ENCODE peak calls at places on chromosomes 6 and 20, in four cellular contexts. M is vagina, O is IMR-90, L is heart right ventricle. Z is an unnamed sample.

GRCh38 chr20:13996265-13996664 is 949 bp downstream of the MACROD2 start:
- DNase-seq in M (no peak), O (no peak), L (no peak), Z (no peak)

GRCh38 chr6:108755257-108756240 is 92.7 kb upstream of the ARMC2 start:
- DNase-seq in M (peak), O (peak), L (no peak), Z (no peak)

GRCh38 chr20:10671850-10672578 is 1.8 kb downstream of the JAG1 start:
- DNase-seq in M (no peak), O (peak), L (peak), Z (peak)

GRCh38 chr20:19396466-19397081 is 184.1 kb downstream of the SLC24A3 start:
- DNase-seq in M (no peak), O (no peak), L (no peak), Z (no peak)

GRCh38 chr20:48460681-48461080 is 367.1 kb downstream of the PREX1 start:
- DNase-seq in M (no peak), O (no peak), L (no peak), Z (no peak)

GRCh38 chr6:84825461-84825860 is 61.1 kb upstream of the TBX18 start:
- DNase-seq in M (no peak), O (no peak), L (no peak), Z (no peak)

GRCh38 chr6:33392168-33392947 is 735 bp downstream of the KIFC1 start:
- DNase-seq in M (no peak), O (peak), L (no peak), Z (no peak)

GRCh38 chr6:52649521-52649920 is 21.4 kb upstream of the TMEM14A start:
- DNase-seq in M (no peak), O (peak), L (no peak), Z (no peak)

GRCh38 chr20:58117944-58118343 is 110.5 kb downstream of the ANKRD60 start:
- DNase-seq in M (no peak), O (no peak), L (no peak), Z (no peak)

GRCh38 chr6:30730611-30731435 is 10.7 kb downstream of the TUBB start:
- DNase-seq in M (no peak), O (peak), L (peak), Z (peak)

GRCh38 chr20:58113706-58114105 is 114.7 kb downstream of the ANKRD60 start:
- DNase-seq in M (peak), O (no peak), L (no peak), Z (no peak)

GRCh38 chr6:30555428-30556005 is 772 bp downstream of the GNL1 start:
- DNase-seq in M (peak), O (peak), L (peak), Z (peak)

GRCh38 chr20:51594999-51595532 is 52.5 kb upstream of the NFATC2 start:
- DNase-seq in M (peak), O (peak), L (peak), Z (peak)

GRCh38 chr20:31603822-31604566 is 1.1 kb upstream of the ID1 start:
- DNase-seq in M (peak), O (peak), L (peak), Z (peak)

GRCh38 chr6:158565122-158565429 is 5.2 kb downstream of the TMEM181 start:
- DNase-seq in M (no peak), O (no peak), L (no peak), Z (no peak)

GRCh38 chr6:63533952-63534351 is 38.3 kb upstream of the LOC128125822 start:
- DNase-seq in M (no peak), O (no peak), L (no peak), Z (no peak)

GRCh38 chr6:3607171-3607570 is 144.3 kb downstream of the PXDC1 start:
- DNase-seq in M (peak), O (no peak), L (no peak), Z (no peak)

GRCh38 chr6:15425947-15426346 is 180.1 kb downstream of the JARID2 start:
- DNase-seq in M (no peak), O (no peak), L (no peak), Z (no peak)

GRCh38 chr6:114033606-114034005 is 62.7 kb upstream of the HDAC2 start:
- DNase-seq in M (no peak), O (no peak), L (no peak), Z (no peak)

GRCh38 chr20:17172826-17173420 is 53.9 kb upstream of the PCSK2 start:
- DNase-seq in M (no peak), O (no peak), L (no peak), Z (no peak)

GRCh38 chr6:100432136-100432535 is 32.6 kb downstream of the SIM1 start:
- DNase-seq in M (no peak), O (no peak), L (no peak), Z (no peak)

GRCh38 chr6:88142299-88142668 is 23.9 kb downstream of the CNR1 start:
- DNase-seq in M (no peak), O (no peak), L (no peak), Z (no peak)

GRCh38 chr6:11535801-11536230 is 1.7 kb upstream of the TMEM170B start:
- DNase-seq in M (no peak), O (peak), L (no peak), Z (no peak)

GRCh38 chr6:111011360-111012142 is 29.7 kb downstream of the RPF2 start:
- DNase-seq in M (no peak), O (peak), L (no peak), Z (no peak)

GRCh38 chr6:130927305-130927704 is 100.1 kb downstream of the SMLR1 start:
- DNase-seq in M (no peak), O (no peak), L (no peak), Z (no peak)

GRCh38 chr6:70575899-70576298 is 9.2 kb downstream of the SDHAF4 start:
- DNase-seq in M (no peak), O (no peak), L (no peak), Z (no peak)

GRCh38 chr6:134026597-134026996 is 25.8 kb downstream of the SLC2A12 start:
- DNase-seq in M (no peak), O (peak), L (no peak), Z (no peak)

GRCh38 chr20:25016471-25016870 is 23.9 kb upstream of the APMAP start:
- DNase-seq in M (no peak), O (no peak), L (no peak), Z (peak)

GRCh38 chr6:996271-996852 is 303.4 kb upstream of the EXOC2 start:
- DNase-seq in M (no peak), O (no peak), L (no peak), Z (no peak)

GRCh38 chr6:11785449-11785951 is 6.9 kb upstream of the ADTRP start:
- DNase-seq in M (no peak), O (no peak), L (no peak), Z (no peak)

GRCh38 chr6:71056656-71057055 is 99.8 kb upstream of the B3GAT2 start:
- DNase-seq in M (no peak), O (no peak), L (no peak), Z (no peak)

GRCh38 chr20:62305149-62305764 is 2.5 kb downstream of the ADRM1 start:
- DNase-seq in M (no peak), O (no peak), L (no peak), Z (no peak)

GRCh38 chr20:62305765-62306431 is 3.1 kb downstream of the ADRM1 start:
- DNase-seq in M (no peak), O (no peak), L (peak), Z (no peak)

GRCh38 chr20:62303049-62303326 is 191 bp downstream of the ADRM1 start:
- DNase-seq in M (no peak), O (no peak), L (no peak), Z (no peak)

GRCh38 chr20:62303327-62304226 is 780 bp downstream of the ADRM1 start:
- DNase-seq in M (no peak), O (no peak), L (no peak), Z (no peak)

DNA sequence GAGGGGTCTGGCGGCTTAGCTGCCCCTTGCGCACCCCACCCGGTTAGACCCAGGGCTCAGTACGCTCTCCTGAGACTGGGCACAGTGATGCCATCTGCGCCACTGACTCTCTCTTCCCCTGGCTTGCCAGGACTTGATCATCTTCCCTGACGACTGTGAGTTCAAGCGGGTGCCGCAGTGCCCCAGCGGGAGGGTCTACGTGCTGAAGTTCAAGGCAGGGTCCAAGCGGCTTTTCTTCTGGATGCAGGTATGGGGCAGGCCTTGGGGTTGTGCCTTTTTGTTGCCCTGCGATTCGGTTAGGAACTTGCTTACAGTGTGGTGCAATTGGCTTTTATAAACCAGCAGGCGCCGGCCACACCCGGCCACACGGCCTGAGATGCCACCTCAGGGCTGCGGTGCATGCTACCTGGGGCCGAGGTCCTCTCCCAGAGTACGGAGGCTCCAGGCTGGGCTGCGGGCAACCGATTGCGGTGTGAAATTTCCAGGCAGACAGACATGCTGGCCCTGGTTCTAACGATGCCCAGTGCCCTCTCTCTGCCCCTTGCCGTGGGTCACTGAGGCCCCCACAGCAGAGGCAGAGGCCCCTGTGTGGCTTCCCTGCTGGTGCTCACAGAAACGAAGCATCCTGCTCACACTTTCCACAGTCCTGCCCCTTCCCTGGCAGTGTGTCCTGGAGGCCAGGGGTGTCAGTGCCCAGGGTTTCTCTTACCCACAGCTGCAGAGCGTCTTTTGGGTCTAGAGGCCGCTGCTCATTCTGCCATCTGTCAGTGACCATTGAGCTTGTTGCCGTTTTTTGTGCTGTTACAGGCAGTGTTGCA is 1.7 kb downstream of the ADRM1 start:
- DNase-seq in M (no peak), O (no peak), L (no peak), Z (no peak)
- H3K4me3 ChIP-seq in M (peak), O (peak), L (peak), Z (peak)

DNA sequence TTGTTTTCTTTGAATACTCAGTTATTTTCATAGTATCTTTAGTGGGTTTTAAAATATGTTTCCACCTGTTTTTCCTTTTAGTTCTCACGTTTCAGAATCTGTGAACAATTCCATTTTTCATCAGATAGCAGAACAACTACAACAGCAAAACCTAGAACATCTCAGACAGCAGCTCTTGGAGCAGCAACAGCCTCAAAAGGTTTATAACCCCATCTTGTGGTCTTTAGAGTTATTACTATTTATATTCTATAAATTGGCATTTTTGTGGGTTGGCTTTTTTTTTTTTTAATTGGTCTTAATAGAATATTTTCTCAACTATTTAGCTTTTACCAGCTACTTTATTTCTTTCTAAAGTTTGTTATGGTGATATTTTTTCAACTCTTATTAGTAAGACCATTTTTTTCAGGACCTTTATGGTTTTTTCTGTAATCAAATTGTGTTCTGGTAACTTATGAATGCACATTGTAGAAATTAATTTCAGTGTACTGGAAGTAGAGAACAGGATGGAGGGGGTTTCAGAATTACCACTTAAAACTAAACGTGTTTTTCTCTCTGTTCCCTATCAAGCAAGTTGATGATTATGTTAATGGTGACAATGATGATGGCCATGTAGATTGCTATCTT is 72.2 kb downstream of the SCAF8 start:
- DNase-seq in M (no peak), O (peak), L (no peak), Z (no peak)
- TF ChIP-seq CTCF in M (peak), O (peak), L (peak), Z (peak)

GRCh38 chr6:10080561-10080960 is 334.3 kb downstream of the TFAP2A start:
- DNase-seq in M (no peak), O (no peak), L (no peak), Z (no peak)
- H3K27ac ChIP-seq in M (no peak), O (no peak), L (no peak), Z (no peak)

DNA sequence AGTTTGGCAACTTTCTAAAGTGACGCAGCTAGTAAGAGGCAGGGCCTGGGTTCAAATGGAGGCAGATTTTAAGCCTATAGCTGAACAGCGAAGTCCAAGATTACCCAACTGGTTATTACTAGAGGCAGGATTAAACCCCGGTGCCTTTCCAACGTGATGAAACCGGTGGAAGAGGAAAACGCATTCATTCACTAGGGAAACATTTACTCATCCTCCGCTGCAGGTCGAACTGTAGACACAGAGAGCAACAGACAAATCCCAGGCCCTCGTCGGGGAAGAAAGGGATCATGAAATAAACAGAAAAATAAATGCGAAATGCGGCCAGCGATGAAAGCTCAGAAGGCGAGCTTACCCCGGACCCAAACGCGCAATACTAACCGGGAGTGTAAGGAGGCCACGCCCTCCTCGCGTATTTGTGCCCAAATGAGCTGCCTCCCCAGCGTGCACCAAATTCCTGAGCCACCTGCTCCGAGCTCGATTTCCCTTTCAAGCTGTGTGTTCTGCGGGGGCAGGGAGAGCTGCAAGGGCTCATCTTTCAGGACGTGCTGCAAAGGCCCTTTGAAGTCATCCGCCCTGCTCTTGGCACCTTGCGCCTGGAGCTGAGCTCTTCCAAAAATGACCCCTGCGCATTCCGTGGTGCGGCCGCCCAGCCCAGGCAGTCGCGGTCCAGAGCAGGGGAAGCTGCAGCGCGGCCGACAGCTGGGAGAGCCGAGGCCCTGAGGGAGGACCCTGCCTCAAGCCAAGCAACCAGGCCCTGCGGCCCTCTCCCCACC is 46.9 kb downstream of the PDYN start:
- DNase-seq in M (no peak), O (peak), L (peak), Z (no peak)
- H3K4me3 ChIP-seq in M (peak), O (no peak), L (peak), Z (peak)

DNA sequence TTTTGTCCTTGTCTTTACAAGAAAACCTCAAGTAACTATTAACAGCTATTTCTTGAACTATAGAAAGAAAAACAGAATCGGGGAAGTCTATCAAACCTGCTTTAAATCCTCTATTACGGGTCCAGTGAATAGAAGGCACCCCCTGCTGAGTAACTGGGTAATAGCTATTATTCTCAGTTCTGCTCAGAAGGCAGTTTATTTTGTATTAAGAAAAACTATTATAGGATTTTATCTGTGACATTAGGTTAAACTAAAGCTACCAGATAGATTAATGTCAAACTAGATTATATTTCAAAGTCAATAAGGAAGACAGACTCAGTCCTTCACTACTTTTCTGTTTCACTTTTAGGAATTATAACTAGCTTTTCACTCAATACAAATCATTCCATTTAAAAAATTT is 93.7 kb downstream of the DST start:
- DNase-seq in M (no peak), O (no peak), L (no peak), Z (no peak)
- TF ChIP-seq CTCF in M (peak), O (peak), L (no peak), Z (peak)

GRCh38 chr20:49948178-49948577 is 12.0 kb downstream of the RNF114 start:
- DNase-seq in M (no peak), O (peak), L (no peak), Z (no peak)

GRCh38 chr20:49951160-49951559 is 15.0 kb downstream of the RNF114 start:
- DNase-seq in M (no peak), O (peak), L (no peak), Z (no peak)

GRCh38 chr20:49945701-49946477 is 9.7 kb downstream of the RNF114 start:
- DNase-seq in M (no peak), O (no peak), L (no peak), Z (no peak)

GRCh38 chr20:49945306-49945700 is 9.1 kb downstream of the RNF114 start:
- DNase-seq in M (no peak), O (no peak), L (no peak), Z (no peak)

GRCh38 chr20:49948809-49949507 is 12.8 kb downstream of the RNF114 start:
- DNase-seq in M (no peak), O (peak), L (no peak), Z (no peak)
- H3K27ac ChIP-seq in M (no peak), O (peak), L (no peak), Z (no peak)

DNA sequence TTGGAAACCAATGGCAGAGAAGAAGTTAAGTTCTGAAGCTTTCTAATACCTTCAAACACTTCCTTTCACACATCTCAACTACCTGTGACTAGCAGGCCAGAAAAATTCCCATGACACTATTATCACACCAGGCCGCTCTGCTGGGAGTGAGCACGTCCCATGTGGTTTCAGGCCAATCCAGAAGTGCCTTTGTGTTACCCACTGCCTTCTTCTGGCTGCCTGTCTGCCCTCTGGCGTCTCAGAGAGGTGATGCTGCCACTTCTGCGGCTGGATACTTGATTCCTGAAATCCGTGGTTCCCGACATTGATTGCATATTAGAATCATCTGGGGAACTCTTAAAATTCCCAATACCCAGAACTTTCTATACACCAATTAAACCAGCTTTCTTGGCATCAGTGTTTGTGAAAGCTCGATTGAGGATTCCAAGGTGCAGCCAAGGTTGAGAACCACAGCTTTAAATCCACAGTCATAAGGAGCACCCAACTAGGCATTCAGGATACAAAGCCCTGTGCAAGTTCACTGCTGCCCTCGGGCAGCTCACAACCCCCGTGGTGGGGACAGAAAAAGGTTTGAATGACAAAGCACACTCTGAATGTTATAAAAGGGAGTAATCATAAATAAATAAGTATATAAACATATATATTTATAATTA is 65.6 kb downstream of the STMND1 start:
- DNase-seq in M (no peak), O (peak), L (peak), Z (no peak)
- H3K4me3 ChIP-seq in M (no peak), O (no peak), L (no peak), Z (no peak)

GRCh38 chr20:54920491-54920890 is 445.1 kb downstream of the DOK5 start:
- DNase-seq in M (no peak), O (no peak), L (no peak), Z (no peak)

GRCh38 chr20:54922636-54923035 is 447.2 kb downstream of the DOK5 start:
- DNase-seq in M (no peak), O (no peak), L (no peak), Z (no peak)

DNA sequence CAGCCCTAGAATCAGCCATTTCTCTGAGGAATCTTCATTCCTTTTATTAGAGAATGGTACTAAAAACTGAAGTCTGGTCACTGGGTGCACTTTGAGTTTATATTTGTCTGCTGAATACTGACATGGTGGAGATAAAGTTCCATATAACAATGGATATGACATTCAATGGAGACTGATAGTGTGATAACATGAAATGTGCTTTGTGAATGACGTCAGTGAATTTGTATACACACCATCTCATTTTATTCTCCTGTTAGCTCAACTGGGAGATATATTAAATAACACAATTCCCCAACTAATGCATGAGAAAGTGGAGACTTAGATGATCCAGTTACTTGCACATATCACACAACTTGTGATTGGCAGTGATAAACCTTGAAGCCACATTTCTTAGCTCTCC is 446.7 kb downstream of the DOK5 start:
- DNase-seq in M (no peak), O (no peak), L (no peak), Z (no peak)
- TF ChIP-seq CTCF in M (no peak), O (no peak), L (no peak), Z (no peak)

GRCh38 chr20:63495771-63496403 is 3.0 kb downstream of the EEF1A2 start:
- DNase-seq in M (no peak), O (peak), L (peak), Z (no peak)
- H3K27ac ChIP-seq in M (no peak), O (no peak), L (peak), Z (peak)

Z was measured in dorsolateral prefrontal cortex.